ENCODE peak calls at places on chromosomes 7 and 10, in six cellular contexts. F is ascending aorta, I is heart right ventricle, P is upper lobe of right lung, R is right cardiac atrium, U is psoas muscle. Z is an unnamed sample.

GRCh38 chr7:84780158-84781124 is 406.4 kb downstream of the SEMA3D start:
- DNase-seq in I (no peak), F (no peak), P (peak), U (no peak), R (peak), Z (no peak)

GRCh38 chr7:604038-604883 is 84.6 kb upstream of the PDGFA start:
- DNase-seq in F (peak), U (peak), I (peak), R (peak), P (peak), Z (peak)

GRCh38 chr7:30201161-30201666 is 66.4 kb downstream of the MTURN start:
- DNase-seq in I (no peak), F (no peak), U (no peak), R (no peak), P (no peak), Z (no peak)

GRCh38 chr10:119489572-119490326 is 52.8 kb downstream of the RGS10 start:
- DNase-seq in I (no peak), P (no peak), U (peak), R (peak), F (peak), Z (no peak)

GRCh38 chr7:25911738-25912607 is 240.0 kb upstream of the NFE2L3 start:
- DNase-seq in R (no peak), I (no peak), F (no peak), P (no peak), U (no peak), Z (no peak)

GRCh38 chr10:99920901-99921300 is 88.8 kb downstream of the DNMBP start:
- DNase-seq in U (no peak), R (no peak), P (no peak), I (no peak), F (no peak), Z (no peak)

GRCh38 chr7:75928600-75928939 is 13.6 kb downstream of the POR start:
- DNase-seq in F (no peak), I (no peak), U (no peak), P (no peak), R (no peak), Z (no peak)

GRCh38 chr10:91043173-91043910 is 122.5 kb upstream of the ANKRD1 start:
- DNase-seq in F (no peak), I (peak), U (no peak), P (no peak), R (no peak), Z (no peak)

GRCh38 chr10:117168729-117169128 is 28.6 kb upstream of the KCNK18 start:
- DNase-seq in F (no peak), U (no peak), P (no peak), I (no peak), R (no peak), Z (no peak)

GRCh38 chr10:66180651-66181318 is 745.1 kb upstream of the LRRTM3 start:
- DNase-seq in F (no peak), R (no peak), U (no peak), P (no peak), I (peak), Z (no peak)

GRCh38 chr10:62732841-62733653 is 71.5 kb upstream of the ADO start:
- DNase-seq in P (no peak), F (no peak), I (no peak), U (no peak), R (no peak), Z (no peak)

GRCh38 chr7:141416691-141417268 is 134.4 kb upstream of the AGK start:
- DNase-seq in U (no peak), I (no peak), R (no peak), F (no peak), P (no peak), Z (no peak)

GRCh38 chr10:11145498-11145855 is 127.8 kb downstream of the CELF2 start:
- DNase-seq in F (no peak), I (peak), U (no peak), P (no peak), R (no peak), Z (no peak)

GRCh38 chr10:43407576-43408330 is 1.2 kb downstream of the HNRNPF start:
- DNase-seq in R (peak), P (peak), F (peak), I (peak), U (peak), Z (peak)

GRCh38 chr10:688621-689426 is 644 bp downstream of the DIP2C start:
- DNase-seq in U (peak), I (peak), P (no peak), F (no peak), R (peak), Z (no peak)

GRCh38 chr7:40551685-40552576 is 417.1 kb downstream of the SUGCT start:
- DNase-seq in R (no peak), I (no peak), U (no peak), F (no peak), P (no peak), Z (no peak)

GRCh38 chr7:26153823-26154783 is 2.1 kb downstream of the NFE2L3 start:
- DNase-seq in U (no peak), R (no peak), I (peak), P (no peak), F (no peak), Z (no peak)

GRCh38 chr10:14014423-14014822 is 316.3 kb downstream of the FRMD4A start:
- DNase-seq in U (no peak), F (no peak), R (no peak), P (no peak), I (no peak), Z (no peak)

GRCh38 chr7:155388561-155388960 is 69.4 kb upstream of the EN2 start:
- DNase-seq in I (no peak), F (no peak), U (no peak), R (no peak), P (no peak), Z (no peak)

GRCh38 chr10:2681911-2682310 is 385.4 kb upstream of the PFKP start:
- DNase-seq in I (no peak), R (no peak), F (no peak), U (no peak), P (no peak), Z (no peak)

GRCh38 chr7:27156901-27157716 is 634 bp upstream of the HOXA7 start:
- DNase-seq in F (peak), P (no peak), R (no peak), U (peak), I (no peak), Z (no peak)

GRCh38 chr7:142540371-142540770 is 208.9 kb upstream of the PRSS1 start:
- DNase-seq in I (no peak), U (no peak), F (no peak), R (no peak), P (no peak), Z (no peak)

GRCh38 chr10:73597346-73597745 is 6.2 kb upstream of the USP54 start:
- DNase-seq in U (no peak), F (no peak), P (no peak), R (no peak), I (no peak), Z (no peak)

GRCh38 chr10:5948999-5949759 is 28.2 kb downstream of the IL15RA start:
- DNase-seq in P (peak), U (no peak), F (peak), R (peak), I (peak), Z (no peak)

GRCh38 chr7:99132922-99133321 is 11.0 kb downstream of the SMURF1 start:
- DNase-seq in R (no peak), F (no peak), P (no peak), U (no peak), I (no peak), Z (no peak)

GRCh38 chr10:68562666-68563522 is 2.8 kb downstream of the TET1 start:
- DNase-seq in F (no peak), P (no peak), U (no peak), I (no peak), R (no peak), Z (no peak)

GRCh38 chr7:26278769-26279168 is 12.9 kb upstream of the SNX10 start:
- DNase-seq in F (no peak), I (no peak), P (no peak), R (no peak), U (no peak), Z (no peak)

GRCh38 chr10:132514841-132515521 is 22.6 kb upstream of the INPP5A start:
- DNase-seq in P (no peak), R (no peak), I (no peak), U (no peak), F (no peak), Z (no peak)

GRCh38 chr7:116246357-116246756 is 36.0 kb downstream of the TES start:
- DNase-seq in F (no peak), R (no peak), U (no peak), I (no peak), P (no peak), Z (no peak)

GRCh38 chr7:78588393-78588792 is 789.8 kb downstream of the PHTF2 start:
- DNase-seq in P (no peak), I (no peak), F (no peak), R (no peak), U (no peak), Z (no peak)

GRCh38 chr10:132597654-132598053 is 60.1 kb downstream of the INPP5A start:
- DNase-seq in U (no peak), I (no peak), P (no peak), R (no peak), F (no peak), Z (no peak)

GRCh38 chr7:131607291-131608111 is 51.1 kb upstream of the PODXL start:
- DNase-seq in F (no peak), U (no peak), P (no peak), I (no peak), R (no peak), Z (no peak)

GRCh38 chr7:50268990-50269389 is 35.5 kb upstream of the IKZF1 start:
- DNase-seq in U (no peak), P (no peak), R (no peak), F (no peak), I (no peak), Z (no peak)

GRCh38 chr7:30469303-30469702 is 9.3 kb downstream of the NOD1 start:
- DNase-seq in P (peak), F (peak), U (peak), R (peak), I (peak), Z (peak)

GRCh38 chr10:58326967-58327381 is 7.8 kb upstream of the UBE2D1 start:
- DNase-seq in R (peak), I (peak), P (no peak), F (peak), U (peak), Z (no peak)

GRCh38 chr10:10213237-10213636 is 804.4 kb upstream of the CELF2 start:
- DNase-seq in I (no peak), P (no peak), F (no peak), U (no peak), R (no peak), Z (no peak)

GRCh38 chr10:125687507-125688185 is 4.7 kb upstream of the TEX36 start:
- DNase-seq in P (no peak), I (no peak), F (no peak), U (no peak), R (no peak), Z (no peak)
- H3K4me3 ChIP-seq in P (no peak), I (no peak), F (no peak), U (no peak), R (no peak), Z (no peak)

DNA sequence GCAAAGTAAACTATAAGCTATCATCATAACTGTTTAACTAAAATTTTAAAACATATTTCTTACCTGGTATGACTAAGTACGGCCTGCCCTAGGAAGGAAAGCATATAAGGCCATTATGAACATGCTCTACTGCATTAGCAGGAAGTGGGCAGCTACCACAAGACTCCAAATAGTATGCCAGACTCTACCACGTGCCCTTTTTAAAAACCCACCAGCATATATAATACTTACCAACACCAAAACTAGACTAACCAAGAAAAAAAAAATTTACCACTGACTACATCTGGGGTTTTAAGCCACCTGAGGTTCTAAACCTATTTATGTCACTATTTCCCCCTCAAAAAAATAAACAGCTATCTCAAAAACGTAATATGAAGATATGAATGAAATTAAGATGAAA is 30.1 kb downstream of the NUDCD3 start:
- DNase-seq in F (no peak), R (no peak), U (no peak), P (no peak), I (no peak), Z (no peak)
- H3K4me3 ChIP-seq in F (no peak), R (no peak), U (no peak), P (no peak), I (no peak), Z (no peak)

DNA sequence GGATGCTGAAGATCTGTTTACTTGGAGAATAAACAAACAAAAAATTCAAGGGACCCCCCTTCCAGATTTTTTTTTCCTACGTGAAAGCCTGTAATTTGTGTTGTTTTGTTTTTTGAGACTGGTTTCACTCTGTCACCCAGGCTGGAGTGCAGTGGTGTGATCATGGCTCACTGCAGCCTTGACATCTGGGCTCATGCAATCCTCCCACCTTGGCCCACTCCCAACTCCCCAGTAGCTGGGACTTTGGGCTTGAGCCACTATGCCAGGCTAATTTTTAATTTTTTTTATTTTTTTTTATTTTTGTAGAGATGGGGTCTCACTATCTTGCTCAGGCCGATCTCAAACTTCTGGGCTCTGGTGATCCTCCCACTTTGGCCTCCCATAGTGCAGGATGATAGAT is 2.3 kb downstream of the MRC1 start:
- DNase-seq in P (no peak), U (no peak), R (no peak), I (no peak), F (no peak), Z (no peak)
- H3K4me3 ChIP-seq in P (peak), U (peak), R (no peak), I (peak), F (peak), Z (peak)

GRCh38 chr7:103988468-103989199 is 824 bp downstream of the RELN start:
- DNase-seq in F (no peak), U (no peak), R (no peak), P (no peak), I (no peak), Z (no peak)

GRCh38 chr7:103989200-103989784 is at the start of gene RELN:
- DNase-seq in F (no peak), U (no peak), R (peak), P (no peak), I (no peak), Z (no peak)

GRCh38 chr7:103989785-103990775 is 622 bp upstream of the RELN start:
- DNase-seq in F (no peak), I (no peak), P (no peak), U (no peak), R (peak), Z (no peak)

GRCh38 chr7:103991406-103991805 is 1.9 kb upstream of the RELN start:
- DNase-seq in F (no peak), R (no peak), I (no peak), P (no peak), U (no peak), Z (no peak)

DNA sequence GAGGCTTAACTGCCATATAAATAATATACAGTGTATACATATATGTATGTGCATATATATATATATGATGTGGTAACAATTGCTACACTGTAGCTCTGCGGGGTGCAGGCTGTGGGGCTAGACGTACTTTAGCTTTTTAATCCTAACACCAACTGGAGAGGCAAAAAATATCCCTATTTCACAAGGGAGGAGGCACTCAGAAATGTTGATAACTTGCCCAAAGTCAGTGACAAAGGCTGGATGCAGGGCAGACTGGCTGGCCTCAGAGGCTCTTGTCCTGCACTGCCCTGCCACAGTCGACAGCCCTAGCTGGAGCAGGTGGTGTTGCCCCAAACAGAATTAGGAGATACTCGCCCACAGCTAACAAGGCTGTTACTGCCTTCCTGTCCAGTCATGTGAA is 1.5 kb upstream of the RELN start:
- DNase-seq in F (no peak), I (no peak), U (no peak), P (no peak), R (no peak), Z (no peak)
- H3K4me3 ChIP-seq in F (no peak), I (no peak), U (no peak), P (no peak), R (no peak), Z (no peak)

GRCh38 chr7:90761584-90761983 is 165.5 kb downstream of the CDK14 start:
- DNase-seq in U (no peak), I (no peak), F (no peak), R (no peak), P (no peak), Z (no peak)
- H3K4me3 ChIP-seq in U (no peak), I (no peak), F (no peak), R (no peak), P (no peak), Z (no peak)

GRCh38 chr10:102652170-102652926 is 8.1 kb downstream of the TRIM8 start:
- DNase-seq in I (no peak), U (peak), P (no peak), R (peak), F (no peak), Z (no peak)

GRCh38 chr10:102651455-102652169 is 7.3 kb downstream of the TRIM8 start:
- DNase-seq in I (no peak), P (no peak), F (no peak), R (no peak), U (peak), Z (no peak)

GRCh38 chr10:102649770-102650654 is 5.7 kb downstream of the TRIM8 start:
- DNase-seq in I (no peak), R (peak), U (peak), F (no peak), P (peak), Z (no peak)

GRCh38 chr10:102648889-102649752 is 4.8 kb downstream of the TRIM8 start:
- DNase-seq in P (peak), R (peak), F (no peak), U (peak), I (no peak), Z (no peak)

GRCh38 chr10:102650655-102651454 is 6.6 kb downstream of the TRIM8 start:
- DNase-seq in F (no peak), U (peak), R (peak), I (no peak), P (peak), Z (no peak)
- H3K4me3 ChIP-seq in F (peak), U (peak), R (no peak), I (peak), P (peak), Z (no peak)